ENCODE peak calls at places on chromosomes 13 and 19, in eight cellular contexts. F, X, V, P, E, K, D and C are unnamed samples.

GRCh38 chr13:43986395-43986794 is 106.7 kb downstream of the LACC1 start:
- DNase-seq in X (no peak), D (no peak), V (no peak), K (no peak), F (no peak), E (no peak), P (no peak), C (no peak)

GRCh38 chr13:82672248-82672647 is 1210.0 kb downstream of the SLITRK1 start:
- DNase-seq in F (no peak), E (no peak), K (no peak), D (no peak), X (no peak), P (no peak), V (no peak), C (no peak)

GRCh38 chr19:480016-480855 is 16.1 kb upstream of the MADCAM1 start:
- DNase-seq in F (no peak), D (no peak), P (peak), E (peak), X (peak), V (peak), K (peak), C (no peak)

GRCh38 chr13:99371956-99372355 is 64.8 kb upstream of the GPR183 start:
- DNase-seq in K (no peak), V (peak), P (no peak), D (no peak), X (no peak), E (no peak), F (no peak), C (no peak)

GRCh38 chr13:44437356-44438233 is 64.0 kb downstream of the SERP2 start:
- DNase-seq in V (no peak), X (no peak), K (peak), E (peak), D (no peak), F (no peak), P (no peak), C (no peak)

GRCh38 chr19:7595466-7596133 is at the start of gene CAMSAP3:
- DNase-seq in E (peak), X (no peak), P (peak), D (no peak), F (no peak), K (peak), V (no peak), C (peak)

GRCh38 chr19:35797663-35798062 is 15.0 kb downstream of the PRODH2 start:
- DNase-seq in F (no peak), K (no peak), X (no peak), E (no peak), V (no peak), D (no peak), P (peak), C (no peak)

GRCh38 chr13:24341439-24341838 is 32.1 kb downstream of the C1QTNF9 start:
- DNase-seq in V (no peak), K (no peak), P (no peak), F (no peak), E (peak), D (no peak), X (no peak), C (no peak)

GRCh38 chr13:36362914-36363313 is 16.7 kb upstream of the SPART start:
- DNase-seq in P (no peak), V (no peak), D (no peak), F (no peak), E (no peak), K (no peak), X (no peak), C (no peak)

GRCh38 chr19:44948237-44948636 is 2.4 kb downstream of the APOC2 start:
- DNase-seq in D (no peak), K (no peak), P (no peak), F (no peak), E (no peak), X (no peak), V (no peak), C (no peak)

GRCh38 chr13:44422755-44423643 is 49.4 kb downstream of the SERP2 start:
- DNase-seq in F (no peak), V (no peak), K (no peak), D (no peak), E (no peak), X (peak), P (no peak), C (no peak)

GRCh38 chr13:73918691-73919090 is 215.5 kb downstream of the KLF12 start:
- DNase-seq in D (no peak), P (no peak), E (no peak), K (no peak), V (no peak), X (no peak), F (no peak), C (no peak)

GRCh38 chr13:23928985-23929384 is 31.7 kb upstream of the C1QTNF9B start:
- DNase-seq in X (no peak), E (peak), K (no peak), V (no peak), F (peak), D (peak), P (no peak), C (no peak)

GRCh38 chr19:39502640-39503417 is 4.1 kb downstream of the DLL3 start:
- DNase-seq in X (peak), K (peak), F (no peak), V (no peak), D (peak), E (peak), P (no peak), C (peak)

GRCh38 chr13:98856983-98857382 is 104.5 kb upstream of the SLC15A1 start:
- DNase-seq in K (no peak), P (peak), X (no peak), V (no peak), E (peak), D (no peak), F (no peak), C (no peak)

GRCh38 chr19:36973844-36974195 is 57.7 kb downstream of the ZNF568 start:
- DNase-seq in V (no peak), K (no peak), X (no peak), F (no peak), D (no peak), E (no peak), P (no peak), C (no peak)

GRCh38 chr19:36972594-36972993 is 56.5 kb downstream of the ZNF568 start:
- DNase-seq in X (peak), D (no peak), F (no peak), E (no peak), K (no peak), P (no peak), V (no peak), C (no peak)

DNA sequence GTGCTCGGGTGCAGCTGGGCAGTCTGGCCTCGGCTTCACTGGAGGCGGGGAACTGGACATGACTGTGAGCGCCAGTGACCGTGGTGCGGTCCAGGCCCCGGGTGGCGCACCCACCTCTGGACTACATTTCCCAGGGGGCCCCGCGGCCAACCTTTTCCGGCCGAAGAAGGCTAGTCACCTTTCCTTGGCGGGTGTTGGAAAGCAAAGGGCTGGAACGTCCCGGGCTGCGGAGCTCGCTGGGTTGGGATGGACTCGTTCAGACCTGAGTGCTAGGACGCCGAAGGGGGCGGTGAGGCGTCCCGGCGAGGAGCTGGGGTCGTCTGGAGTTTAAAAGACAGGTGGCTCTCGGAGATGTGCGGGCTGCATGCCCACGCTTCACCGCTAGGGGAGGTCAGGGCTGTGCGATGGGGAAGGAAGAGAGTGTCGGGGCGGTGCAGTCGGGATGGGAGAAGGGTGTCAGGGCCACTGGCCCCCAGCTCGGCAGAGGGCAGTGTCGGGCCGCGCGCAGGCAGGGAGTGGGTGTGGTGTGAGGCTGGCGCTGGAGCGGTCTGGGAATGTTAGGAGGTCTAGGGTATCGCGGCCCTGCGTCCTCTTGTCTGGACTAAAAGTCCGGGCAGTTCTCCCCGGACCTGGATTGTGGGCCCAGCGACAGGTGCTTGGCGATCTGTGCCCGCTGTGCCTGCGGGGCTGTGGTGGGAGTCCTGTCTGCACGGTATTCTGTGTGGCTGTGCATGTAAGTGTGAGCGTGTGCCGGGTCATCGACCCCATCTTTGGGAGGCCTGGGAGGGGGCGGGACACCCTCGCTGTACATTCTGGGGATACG is 57.1 kb downstream of the ZNF568 start:
- DNase-seq in P (peak), F (peak), D (peak), K (no peak), X (peak), V (peak), E (peak), C (no peak)
- TF ChIP-seq CTCF in P (peak), F (peak), D (peak), K (no peak), X (peak), V (peak), E (peak), C (no peak)

DNA sequence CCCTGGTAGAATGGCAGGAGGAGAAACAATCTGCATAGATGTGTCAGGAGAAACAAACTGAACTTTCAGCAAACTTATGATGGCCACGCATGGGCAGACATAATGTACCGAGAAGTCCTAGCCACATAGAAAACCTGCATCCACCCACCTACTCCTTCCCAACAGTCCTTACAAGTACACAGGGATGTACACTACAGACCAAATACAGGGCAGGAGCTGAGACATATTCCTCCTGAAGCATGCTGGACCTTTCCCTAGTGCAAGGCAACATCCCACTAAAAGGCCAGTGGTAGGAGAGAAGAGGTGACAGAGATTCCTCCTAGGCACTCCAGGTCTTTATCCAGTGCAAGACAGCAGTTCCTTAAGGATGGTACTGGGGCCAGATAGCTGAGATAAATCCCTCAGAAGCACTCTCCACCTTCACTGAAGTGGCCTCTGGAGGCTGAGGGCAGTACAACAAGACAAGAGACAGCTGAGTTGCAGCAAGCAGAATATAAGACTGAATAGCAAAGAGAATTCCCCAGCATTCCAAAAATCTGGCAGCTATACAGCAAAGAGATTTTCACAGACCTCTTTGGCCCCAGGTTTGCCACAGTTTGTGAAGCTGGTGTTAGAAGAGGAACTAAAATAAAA is 18.3 kb downstream of the VWA8 start:
- DNase-seq in K (no peak), E (peak), V (no peak), D (peak), F (peak), P (no peak), X (no peak), C (no peak)
- TF ChIP-seq CTCF in K (peak), E (peak), V (no peak), D (no peak), F (peak), P (no peak), X (no peak), C (no peak)

GRCh38 chr13:91348906-91349435 is 1.5 kb downstream of the MIR17HG start:
- DNase-seq in X (peak), F (peak), E (peak), D (peak), K (peak), V (peak), P (peak), C (peak)
- TF ChIP-seq CTCF in X (peak), F (peak), E (peak), D (peak), K (peak), V (peak), P (peak), C (peak)

DNA sequence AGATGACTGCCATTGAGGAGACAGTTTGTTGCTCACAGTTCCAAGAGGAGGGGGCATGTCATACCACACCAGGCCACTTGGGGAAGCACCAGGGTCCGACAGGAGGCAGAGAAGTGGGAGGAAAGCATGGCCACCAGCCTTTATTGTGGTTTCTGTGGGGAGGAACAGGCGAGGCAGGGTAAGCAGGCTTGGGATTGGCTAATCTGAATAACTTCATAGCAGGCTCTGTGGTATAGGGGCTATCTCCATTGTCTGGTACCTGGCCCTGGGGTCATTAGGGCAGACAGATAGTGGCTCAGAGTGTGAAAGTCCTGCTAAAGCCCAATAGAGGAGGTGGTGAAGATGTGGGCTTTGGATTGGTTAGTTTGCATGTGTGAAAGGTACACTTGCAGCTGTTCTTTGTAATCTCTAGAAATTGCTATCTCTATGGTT is 35.5 kb downstream of the CBY2 start:
- DNase-seq in X (no peak), V (no peak), P (no peak), E (no peak), D (no peak), F (no peak), K (no peak), C (no peak)
- TF ChIP-seq CTCF in X (no peak), V (no peak), P (no peak), E (no peak), D (no peak), F (peak), K (peak), C (peak)

GRCh38 chr19:40693150-40693788 is 2.8 kb upstream of the NUMBL start:
- DNase-seq in X (no peak), F (no peak), K (no peak), P (no peak), D (no peak), V (no peak), E (no peak), C (no peak)

GRCh38 chr19:40695881-40696280 is 5.4 kb upstream of the NUMBL start:
- DNase-seq in F (no peak), K (no peak), D (no peak), E (no peak), V (no peak), P (no peak), X (no peak), C (no peak)

GRCh38 chr19:40691421-40692211 is 1.2 kb upstream of the NUMBL start:
- DNase-seq in X (peak), P (peak), E (no peak), K (no peak), D (no peak), V (no peak), F (no peak), C (no peak)

GRCh38 chr19:40692212-40692551 is 1.7 kb upstream of the NUMBL start:
- DNase-seq in X (no peak), E (no peak), V (no peak), K (no peak), D (no peak), F (no peak), P (no peak), C (no peak)

DNA sequence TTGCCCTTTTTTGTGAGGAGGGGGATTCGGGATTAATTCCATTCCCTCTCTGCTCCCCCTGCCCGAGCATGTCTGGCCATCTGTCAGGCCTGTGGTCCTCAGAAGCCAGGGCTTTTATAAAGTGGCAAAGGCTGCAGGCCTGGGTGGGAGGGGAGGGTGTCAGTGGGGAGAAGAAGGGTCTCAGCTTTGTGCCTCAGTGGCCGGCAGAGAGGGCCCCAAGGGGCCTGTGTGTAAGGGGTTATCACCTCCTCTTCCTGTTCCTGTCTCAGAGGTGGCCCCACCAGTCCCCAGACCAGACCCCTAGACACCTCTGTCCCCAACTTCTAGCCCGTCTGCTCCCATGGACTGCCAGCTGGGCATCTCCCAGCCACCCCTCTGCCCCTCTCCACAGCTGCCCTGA is 3.4 kb upstream of the NUMBL start:
- DNase-seq in P (no peak), E (no peak), X (no peak), F (no peak), V (no peak), D (no peak), K (no peak), C (no peak)
- TF ChIP-seq CTCF in P (no peak), E (no peak), X (no peak), F (no peak), V (no peak), D (no peak), K (no peak), C (no peak)

GRCh38 chr13:30892966-30893365 is 13.1 kb upstream of the MEDAG start:
- DNase-seq in F (no peak), V (peak), E (peak), X (no peak), P (no peak), K (peak), D (no peak), C (peak)
- TF ChIP-seq CTCF in F (peak), V (no peak), E (peak), X (no peak), P (no peak), K (peak), D (no peak), C (peak)

GRCh38 chr13:79405831-79406596 is at the start of gene RBM26:
- DNase-seq in V (peak), E (peak), X (peak), P (peak), F (peak), K (peak), D (peak), C (peak)
- TF ChIP-seq CTCF in V (no peak), E (no peak), X (peak), P (no peak), F (no peak), K (peak), D (no peak), C (no peak)

GRCh38 chr19:19110410-19111137 is 27.7 kb downstream of the TMEM161A start:
- DNase-seq in V (no peak), X (no peak), D (no peak), K (no peak), P (peak), E (no peak), F (no peak), C (peak)
- TF ChIP-seq CTCF in V (no peak), X (peak), D (no peak), K (no peak), P (peak), E (peak), F (peak), C (no peak)

GRCh38 chr13:39655569-39656324 is at the start of gene COG6:
- DNase-seq in X (peak), E (peak), P (peak), K (peak), V (peak), F (peak), D (peak), C (peak)
- TF ChIP-seq CTCF in X (peak), E (no peak), P (peak), K (peak), V (no peak), F (no peak), D (no peak), C (no peak)

GRCh38 chr19:31232220-31232619 is 117.0 kb downstream of the TSHZ3 start:
- DNase-seq in F (peak), X (no peak), D (no peak), V (no peak), E (peak), K (no peak), P (no peak), C (no peak)
- TF ChIP-seq CTCF in F (peak), X (no peak), D (no peak), V (no peak), E (no peak), K (no peak), P (no peak), C (no peak)